ENCODE peak calls at places on chromosome 14, in ten cellular contexts. T is HepG2, B is IMR-90, V is spleen, C is uterus, E is erythroblast, H is GM12891, Z is stomach, D is gastrocnemius medialis, Y is tibial nerve. N is an unnamed sample.

GRCh38 chr14:32372154-32372553 is 43.1 kb downstream of the AKAP6 start:
- DNase-seq in T (no peak), B (peak; percentile 97), V (no peak), C (no peak), E (no peak), H (no peak), Z (no peak), D (no peak), Y (no peak), N (peak; percentile 4)

GRCh38 chr14:24924544-24924943 is 125.4 kb downstream of the STXBP6 start:
- DNase-seq in T (no peak), B (no peak), V (no peak), C (no peak), E (no peak), H (no peak), Z (no peak), D (no peak), Y (no peak), N (no peak)

GRCh38 chr14:98775892-98776291 is 496.1 kb downstream of the BCL11B start:
- DNase-seq in T (no peak), B (no peak), V (no peak), C (no peak), E (no peak), H (no peak), Z (no peak), D (no peak), Y (no peak), N (no peak)

GRCh38 chr14:49920260-49920659 is 27.4 kb downstream of the ARF6 start:
- DNase-seq in T (no peak), B (no peak), V (no peak), C (no peak), E (no peak), H (no peak), Z (no peak), D (no peak), Y (no peak), N (no peak)

GRCh38 chr14:97603201-97603600 is 806.0 kb downstream of the VRK1 start:
- DNase-seq in T (no peak), B (no peak), V (no peak), C (no peak), E (no peak), H (no peak), Z (no peak), D (no peak), Y (no peak), N (no peak)

GRCh38 chr14:73633517-73634332 is 11.1 kb upstream of the DNAL1 start:
- DNase-seq in T (peak; percentile 59), B (peak; percentile 69), V (peak; percentile 87), C (peak; percentile 59), E (peak; percentile 82), H (peak; percentile 47), Z (peak; percentile 59), D (peak; percentile 65), Y (no peak), N (peak; percentile 74)

GRCh38 chr14:65555358-65555757 is 142.8 kb downstream of the FUT8 start:
- DNase-seq in T (no peak), B (no peak), V (no peak), C (no peak), E (no peak), H (no peak), Z (no peak), D (no peak), Y (no peak), N (no peak)

GRCh38 chr14:55107766-55108554 is 21.1 kb upstream of the LGALS3 start:
- DNase-seq in T (peak; percentile 83), B (peak; percentile 98), V (peak; percentile 90), C (peak; percentile 94), E (peak; percentile 67), H (peak; percentile 43), Z (peak; percentile 80), D (peak; percentile 83), Y (peak; percentile 72), N (peak; percentile 68)

GRCh38 chr14:55129428-55130193 is 559 bp downstream of the LGALS3 start:
- DNase-seq in T (peak; percentile 29), B (peak; percentile 74), V (peak; percentile 90), C (peak; percentile 71), E (peak; percentile 68), H (peak; percentile 73), Z (peak; percentile 70), D (peak; percentile 44), Y (peak; percentile 50), N (peak; percentile 57)

GRCh38 chr14:24692382-24693352 is 58.7 kb upstream of the GZMB start:
- DNase-seq in T (no peak), B (no peak), V (no peak), C (no peak), E (no peak), H (no peak), Z (no peak), D (no peak), Y (no peak), N (no peak)

GRCh38 chr14:69620211-69620611 is 8.8 kb downstream of the SUSD6 start:
- DNase-seq in T (no peak), B (no peak), V (no peak), C (no peak), E (no peak), H (no peak), Z (no peak), D (no peak), Y (no peak), N (no peak)

GRCh38 chr14:45135181-45135580 is 549 bp upstream of the FANCM start:
- DNase-seq in T (no peak), B (peak; percentile 43), V (no peak), C (no peak), E (peak; percentile 69), H (no peak), Z (no peak), D (no peak), Y (no peak), N (no peak)

GRCh38 chr14:29166507-29166906 is 399.9 kb downstream of the FOXG1 start:
- DNase-seq in T (no peak), B (no peak), V (no peak), C (no peak), E (no peak), H (no peak), Z (no peak), D (no peak), Y (no peak), N (no peak)

GRCh38 chr14:80434574-80435321 is 223.4 kb upstream of the DIO2 start:
- DNase-seq in T (no peak), B (peak; percentile 45), V (no peak), C (no peak), E (no peak), H (no peak), Z (peak; percentile 41), D (no peak), Y (no peak), N (no peak)

GRCh38 chr14:40899435-40899834 is 707.2 kb upstream of the LRFN5 start:
- DNase-seq in T (no peak), B (no peak), V (no peak), C (no peak), E (no peak), H (no peak), Z (no peak), D (no peak), Y (no peak), N (no peak)

DNA sequence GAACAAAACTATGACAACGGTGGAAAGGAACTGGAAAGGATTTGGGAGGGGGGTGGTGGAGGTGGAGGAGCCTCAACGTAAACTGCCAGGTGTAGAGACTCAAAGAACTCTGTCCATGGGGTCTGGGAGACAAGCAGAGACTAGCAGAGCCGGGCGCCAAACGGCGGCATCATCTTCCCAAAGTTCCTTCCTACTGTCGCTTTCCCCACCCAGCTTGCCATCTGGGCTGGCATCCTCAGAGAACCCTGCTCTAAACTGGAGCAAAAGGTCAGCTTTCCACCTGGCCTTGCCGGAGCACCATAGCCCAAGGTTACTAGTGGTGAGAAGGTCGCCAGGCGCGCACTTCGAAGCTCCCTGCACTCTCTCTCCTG is 4.0 kb upstream of the IRF2BPL start:
- DNase-seq in T (no peak), B (no peak), V (no peak), C (no peak), E (no peak), H (no peak), Z (no peak), D (peak; percentile 88), Y (no peak), N (no peak)
- TF ChIP-seq POLR2A in T (no peak), B (no peak), V (no peak), C (no peak), E (no peak), H (no peak), Z (no peak), D (no peak), Y (no peak), N (no peak)

DNA sequence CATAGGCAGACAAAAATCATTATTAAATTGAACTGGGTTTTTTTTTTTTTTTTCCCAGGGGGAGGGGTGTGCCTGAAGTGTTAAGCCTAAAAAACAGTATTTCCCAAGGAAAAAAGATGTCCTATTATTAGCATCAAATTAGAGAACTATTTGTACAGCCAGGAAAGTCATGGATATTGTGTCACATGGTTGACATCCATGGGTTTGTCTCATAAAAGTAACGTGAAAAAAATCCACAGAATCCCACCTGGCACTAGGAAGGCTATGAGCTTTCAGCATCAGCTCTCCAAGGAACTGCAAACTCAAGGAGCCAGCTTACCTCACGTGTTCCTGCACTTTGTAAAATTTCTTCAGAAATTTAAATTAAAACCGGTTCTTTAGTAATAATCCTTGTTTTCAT is 69.1 kb upstream of the EGLN3 start:
- DNase-seq in T (no peak), B (no peak), V (no peak), C (peak; percentile 29), E (no peak), H (no peak), Z (no peak), D (peak; percentile 39), Y (no peak), N (no peak)
- TF ChIP-seq POLR2A in T (no peak), B (no peak), V (no peak), C (no peak), E (no peak), H (no peak), Z (no peak), D (no peak), Y (no peak), N (no peak)

GRCh38 chr14:23094666-23095195 is at the start of gene ACIN1:
- DNase-seq in T (peak; percentile 95), B (peak; percentile 86), V (peak; percentile 99), C (peak; percentile 82), E (no peak), H (peak; percentile 56), Z (peak; percentile 75), D (peak; percentile 61), Y (peak; percentile 37), N (peak; percentile 29)
- TF ChIP-seq POLR2A in T (no peak), B (peak; percentile 80), V (no peak), C (peak; percentile 53), E (peak; percentile 91), H (peak; percentile 85), Z (no peak), D (peak; percentile 63), Y (peak; percentile 88), N (peak; percentile 54)

DNA sequence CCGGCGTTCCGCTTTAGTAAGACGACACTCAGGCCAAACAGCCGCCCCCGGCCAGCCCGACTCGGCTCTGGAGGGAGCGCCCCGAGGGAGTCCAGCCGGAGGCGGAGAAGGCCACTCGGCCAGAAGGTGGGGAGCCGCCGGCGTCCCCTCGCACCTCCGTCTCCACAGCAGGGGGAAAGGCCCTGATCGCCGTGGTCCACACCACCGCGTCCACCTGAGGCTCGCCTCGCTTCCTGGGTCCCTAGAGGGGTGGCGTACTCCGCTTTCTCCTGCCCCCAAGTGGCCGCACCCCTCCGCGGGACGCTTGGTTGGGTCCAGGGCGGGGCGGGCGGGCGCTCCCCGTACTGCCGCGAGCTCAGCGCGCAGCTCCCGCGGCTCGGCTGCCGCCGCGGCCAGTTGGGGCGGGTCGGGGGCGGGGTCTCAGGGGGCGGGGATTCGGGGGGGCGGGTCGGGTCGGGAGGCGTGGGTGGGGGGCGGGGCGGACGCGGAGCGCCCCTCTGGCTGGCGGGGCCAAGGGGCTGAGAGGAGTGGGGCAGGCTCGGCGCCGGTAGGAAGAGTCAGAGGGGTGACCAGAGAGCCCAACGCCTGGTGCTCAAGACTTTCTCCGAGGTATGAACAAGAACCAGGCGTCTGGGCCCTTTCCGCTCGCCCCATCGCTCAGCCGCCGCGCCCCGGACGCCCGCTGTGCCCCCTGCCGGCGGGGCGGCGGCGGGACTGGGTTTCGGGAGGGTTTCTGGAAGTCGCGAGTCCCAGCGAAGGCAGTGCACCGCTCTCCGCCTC is at the start of gene FRMD6:
- DNase-seq in T (peak; percentile 68), B (peak; percentile 90), V (peak; percentile 94), C (peak; percentile 86), E (peak; percentile 93), H (peak; percentile 71), Z (peak; percentile 76), D (peak; percentile 75), Y (peak; percentile 77), N (peak; percentile 47)
- TF ChIP-seq POLR2A in T (peak; percentile 60), B (peak; percentile 91), V (peak; percentile 17), C (peak; percentile 61), E (peak; percentile 45), H (no peak), Z (peak; percentile 45), D (peak; percentile 19), Y (peak; percentile 51), N (peak; percentile 62)

N was measured in H54.